ENCODE peak calls at places on chromosomes 16 and 17, in six cellular contexts. G, Q, L, F, D and O are unnamed samples.

GRCh38 chr17:73292031-73292531 is 19.7 kb downstream of the CDC42EP4 start:
- DNase-seq in L (no peak), F (peak; percentile 66), Q (peak; percentile 75), D (no peak), G (no peak), O (no peak)

GRCh38 chr16:73043828-73044493 is 4.0 kb downstream of the ZFHX3 start:
- DNase-seq in F (no peak), D (no peak), Q (peak; percentile 15), L (no peak), G (no peak), O (no peak)

GRCh38 chr17:38464723-38465419 is 36.6 kb downstream of the ARHGAP23 start:
- DNase-seq in Q (peak; percentile 90), L (no peak), F (peak; percentile 42), G (peak; percentile 76), D (peak; percentile 74), O (peak; percentile 81)

GRCh38 chr16:12067714-12068401 is 91.3 kb downstream of the SNX29 start:
- DNase-seq in L (peak; percentile 80), G (peak; percentile 65), Q (no peak), F (peak; percentile 74), D (peak; percentile 46), O (peak; percentile 48)

GRCh38 chr17:29051194-29051593 is 8.3 kb downstream of the PIPOX start:
- DNase-seq in D (no peak), F (no peak), L (no peak), Q (no peak), G (no peak), O (no peak)

GRCh38 chr17:50428831-50429424 is 2.9 kb downstream of the ACSF2 start:
- DNase-seq in L (no peak), F (peak; percentile 14), D (no peak), Q (no peak), G (no peak), O (no peak)

GRCh38 chr16:24713379-24713778 is 16.1 kb upstream of the TNRC6A start:
- DNase-seq in D (no peak), G (no peak), Q (no peak), L (no peak), F (no peak), O (no peak)

GRCh38 chr16:84175351-84176081 is 11.3 kb downstream of the TAF1C start:
- DNase-seq in D (no peak), G (peak; percentile 43), F (peak; percentile 74), L (peak; percentile 69), Q (peak; percentile 49), O (no peak)

GRCh38 chr16:62363451-62363850 is 327.2 kb upstream of the CDH8 start:
- DNase-seq in Q (no peak), D (no peak), L (no peak), G (no peak), F (no peak), O (no peak)

GRCh38 chr17:80795737-80796136 is 195.9 kb upstream of the CHMP6 start:
- DNase-seq in L (no peak), F (peak; percentile 30), D (no peak), G (peak; percentile 45), Q (no peak), O (no peak)

GRCh38 chr16:22123146-22123545 is 30.8 kb downstream of the VWA3A start:
- DNase-seq in D (no peak), F (no peak), L (peak; percentile 16), G (no peak), Q (no peak), O (no peak)

GRCh38 chr17:28712037-28712704 is 483 bp upstream of the PROCA1 start:
- DNase-seq in D (no peak), Q (peak; percentile 38), G (no peak), L (peak; percentile 81), F (peak; percentile 19), O (no peak)

GRCh38 chr16:76946879-76947278 is 244.1 kb upstream of the MON1B start:
- DNase-seq in L (peak; percentile 8), D (peak; percentile 3), Q (no peak), F (peak; percentile 5), G (no peak), O (peak; percentile 67)

GRCh38 chr17:6713918-6714271 is 726 bp upstream of the SLC13A5 start:
- DNase-seq in Q (no peak), D (no peak), F (no peak), L (no peak), G (no peak), O (no peak)
- H3K4me3 ChIP-seq in Q (no peak overlapping the region), D (peak overlapping the region; percentile 18), F (no peak overlapping the region), L (no peak overlapping the region), G (no peak overlapping the region), O (peak overlapping the region; percentile 32)

DNA sequence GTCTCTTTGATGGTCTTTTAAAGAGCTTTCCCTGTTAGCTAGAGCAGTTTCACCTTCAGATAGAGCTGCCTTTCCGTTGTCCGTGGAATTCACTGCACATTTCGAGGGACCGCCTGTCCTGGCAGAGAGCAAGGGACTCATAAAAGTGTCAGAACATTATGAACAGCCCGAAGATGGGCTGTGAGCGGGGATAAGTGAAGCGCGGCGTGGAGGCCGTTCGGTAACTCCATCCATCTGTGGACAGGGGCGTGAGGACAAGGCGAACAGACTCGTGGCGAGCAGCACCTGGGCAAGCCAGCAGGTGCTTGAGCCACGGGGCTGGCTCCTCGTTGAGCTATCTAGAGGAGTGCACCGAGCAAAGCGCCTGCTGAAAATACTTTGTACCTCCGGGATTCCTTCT is 371.2 kb downstream of the MAF start:
- DNase-seq in L (no peak), D (no peak), G (no peak), Q (no peak), F (no peak), O (no peak)
- H3K4me3 ChIP-seq in L (no peak overlapping the region), D (no peak overlapping the region), G (no peak overlapping the region), Q (no peak overlapping the region), F (no peak overlapping the region), O (no peak overlapping the region)

GRCh38 chr17:78380370-78380769 is 1.9 kb downstream of the PGS1 start:
- DNase-seq in Q (no peak), G (no peak), D (no peak), L (no peak), F (no peak), O (no peak)
- H3K4me3 ChIP-seq in Q (no peak overlapping the region), G (no peak overlapping the region), D (no peak overlapping the region), L (no peak overlapping the region), F (no peak overlapping the region), O (no peak overlapping the region)

GRCh38 chr17:59839646-59840328 is 53.0 kb downstream of the TUBD1 start:
- DNase-seq in L (peak; percentile 34), F (no peak), D (no peak), G (no peak), Q (no peak), O (no peak)

GRCh38 chr17:59840329-59840907 is 52.3 kb downstream of the TUBD1 start:
- DNase-seq in G (no peak), Q (no peak), D (no peak), L (peak; percentile 77), F (no peak), O (no peak)

GRCh38 chr17:59842901-59843652 is 49.7 kb downstream of the TUBD1 start:
- DNase-seq in L (peak; percentile 91), G (peak; percentile 29), F (peak; percentile 61), Q (no peak), D (peak; percentile 99), O (peak; percentile 94)

GRCh38 chr17:59838196-59838911 is 54.4 kb downstream of the TUBD1 start:
- DNase-seq in D (no peak), Q (no peak), G (peak; percentile 33), L (peak; percentile 81), F (peak; percentile 40), O (no peak)

GRCh38 chr17:59840908-59841666 is 51.7 kb downstream of the TUBD1 start:
- DNase-seq in L (peak; percentile 65), F (peak; percentile 38), G (no peak), Q (no peak), D (no peak), O (no peak)
- H3K4me3 ChIP-seq in L (peak overlapping the region; percentile 91), F (peak overlapping the region; percentile 38), G (peak overlapping the region; percentile 62), Q (peak overlapping the region; percentile 63), D (peak overlapping the region; percentile 78), O (peak overlapping the region; percentile 63)

DNA sequence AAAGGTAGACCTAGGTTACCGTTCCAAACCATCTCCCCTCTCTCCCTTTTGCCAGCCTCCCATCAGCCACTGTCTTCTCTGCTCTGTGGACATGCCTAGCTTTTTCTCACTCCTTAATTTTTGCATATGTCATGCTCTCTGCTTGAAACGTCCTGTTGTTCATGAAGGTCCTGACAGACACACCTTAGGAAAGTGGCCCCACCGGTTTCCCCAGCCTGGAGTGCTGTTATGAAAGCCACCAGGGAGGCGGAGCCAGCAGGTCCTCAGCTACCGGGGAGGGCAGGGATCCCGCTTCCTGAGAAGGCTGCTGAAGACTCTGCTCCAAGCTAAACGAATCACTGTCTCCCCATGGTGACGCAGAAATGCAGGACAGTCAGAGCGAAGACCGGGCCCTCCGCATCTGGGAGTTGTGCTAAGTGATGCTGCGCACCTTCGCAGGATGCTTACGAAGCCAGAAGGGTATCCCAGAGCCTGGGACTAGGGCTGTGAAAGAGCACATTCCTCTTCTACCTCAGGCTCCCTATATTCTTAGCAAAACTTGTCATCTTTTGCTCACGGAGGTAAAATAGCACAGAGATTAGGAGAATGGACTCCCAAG is 2.3 kb upstream of the SLC16A11 start:
- DNase-seq in D (no peak), G (peak; percentile 91), L (no peak), Q (no peak), F (peak; percentile 95), O (no peak)
- H3K4me3 ChIP-seq in D (no peak overlapping the region), G (no peak overlapping the region), L (peak overlapping the region; percentile 57), Q (no peak overlapping the region), F (no peak overlapping the region), O (no peak overlapping the region)

GRCh38 chr16:53131050-53131362 is 76.2 kb downstream of the CHD9 start:
- DNase-seq in D (no peak), Q (no peak), F (no peak), L (no peak), G (no peak), O (no peak)

GRCh38 chr16:53129281-53130192 is 74.7 kb downstream of the CHD9 start:
- DNase-seq in Q (peak; percentile 21), D (peak; percentile 24), F (peak; percentile 12), L (no peak), G (no peak), O (peak; percentile 75)

GRCh38 chr16:53130193-53131049 is 75.6 kb downstream of the CHD9 start:
- DNase-seq in G (peak; percentile 96), Q (peak; percentile 96), L (peak; percentile 97), D (peak; percentile 66), F (peak; percentile 97), O (peak; percentile 91)

GRCh38 chr16:53131363-53132071 is 76.7 kb downstream of the CHD9 start:
- DNase-seq in D (no peak), L (peak; percentile 60), G (peak; percentile 55), Q (peak; percentile 75), F (peak; percentile 63), O (no peak)

GRCh38 chr16:53132406-53132805 is 77.6 kb downstream of the CHD9 start:
- DNase-seq in D (no peak), L (no peak), G (no peak), Q (no peak), F (no peak), O (no peak)
- H3K4me3 ChIP-seq in D (peak overlapping the region; percentile 80), L (peak overlapping the region; percentile 93), G (no peak overlapping the region), Q (peak overlapping the region; percentile 67), F (no peak overlapping the region), O (peak overlapping the region; percentile 84)

DNA sequence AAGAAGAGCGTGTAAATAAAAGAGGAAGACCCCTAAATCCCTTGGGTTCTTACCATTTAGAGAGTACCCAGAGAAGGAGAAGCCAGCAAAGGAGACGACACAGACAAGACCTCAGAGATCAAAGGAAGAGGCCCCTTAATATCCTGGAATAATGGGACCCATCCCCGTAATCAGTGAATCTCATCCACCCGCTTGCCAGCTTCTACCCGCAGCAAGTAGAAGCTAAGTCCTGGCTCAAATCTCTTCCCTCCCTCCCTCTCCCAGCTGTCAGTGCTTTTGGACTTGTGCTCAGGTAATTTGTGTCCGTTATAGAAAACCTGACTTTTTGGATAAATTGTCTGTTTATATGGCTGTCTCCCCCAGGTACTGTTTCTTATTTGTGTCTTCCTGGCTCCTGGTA is 1.9 kb downstream of the LYRM1 start:
- DNase-seq in Q (no peak), G (no peak), D (no peak), F (no peak), L (no peak), O (no peak)
- H3K4me3 ChIP-seq in Q (peak overlapping the region; percentile 63), G (no peak overlapping the region), D (no peak overlapping the region), F (no peak overlapping the region), L (peak overlapping the region; percentile 71), O (no peak overlapping the region)